ENCODE peak calls at places on chromosome 6, in five cellular contexts. A is neural crest cell, I is upper lobe of left lung, Y is dorsolateral prefrontal cortex, B is body of pancreas. M is an unnamed sample.

GRCh38 chr6:105993769-105994521 is 92.2 kb upstream of the PRDM1 start:
- DNase-seq in I (peak), A (no peak), Y (no peak), B (peak), M (no peak)

GRCh38 chr6:141105481-141105880 is 1027.2 kb upstream of the GJE1 start:
- DNase-seq in I (no peak), B (no peak), A (peak), Y (no peak), M (no peak)

GRCh38 chr6:155186052-155186658 is 77.7 kb upstream of the CLDN20 start:
- DNase-seq in B (no peak), A (no peak), Y (no peak), I (no peak), M (no peak)

GRCh38 chr6:24205020-24205492 is 79.0 kb downstream of the NRSN1 start:
- DNase-seq in A (peak), I (no peak), B (peak), Y (no peak), M (peak)

GRCh38 chr6:33668328-33668727 is 43.2 kb downstream of the UQCC2 start:
- DNase-seq in A (no peak), Y (no peak), I (peak), B (no peak), M (no peak)

GRCh38 chr6:130971504-130971903 is 91.5 kb downstream of the EPB41L2 start:
- DNase-seq in B (no peak), Y (no peak), I (no peak), A (no peak), M (no peak)

GRCh38 chr6:65545920-65546319 is 161.1 kb downstream of the EYS start:
- DNase-seq in I (no peak), Y (no peak), A (no peak), B (no peak), M (no peak)

GRCh38 chr6:131694832-131695426 is 6.3 kb downstream of the OR2A4 start:
- DNase-seq in A (peak), B (peak), Y (no peak), I (no peak), M (no peak)

GRCh38 chr6:140281236-140281635 is 906.8 kb upstream of the CITED2 start:
- DNase-seq in B (no peak), A (no peak), I (no peak), Y (no peak), M (no peak)

GRCh38 chr6:105645166-105645565 is 242.3 kb upstream of the PREP start:
- DNase-seq in B (no peak), Y (no peak), I (no peak), A (no peak), M (no peak)

GRCh38 chr6:88513920-88514319 is 347.8 kb upstream of the CNR1 start:
- DNase-seq in Y (no peak), B (no peak), I (no peak), A (no peak), M (no peak)
- TF ChIP-seq CTCF in Y (no peak), B (no peak), I (no peak), A (no peak), M (no peak)

DNA sequence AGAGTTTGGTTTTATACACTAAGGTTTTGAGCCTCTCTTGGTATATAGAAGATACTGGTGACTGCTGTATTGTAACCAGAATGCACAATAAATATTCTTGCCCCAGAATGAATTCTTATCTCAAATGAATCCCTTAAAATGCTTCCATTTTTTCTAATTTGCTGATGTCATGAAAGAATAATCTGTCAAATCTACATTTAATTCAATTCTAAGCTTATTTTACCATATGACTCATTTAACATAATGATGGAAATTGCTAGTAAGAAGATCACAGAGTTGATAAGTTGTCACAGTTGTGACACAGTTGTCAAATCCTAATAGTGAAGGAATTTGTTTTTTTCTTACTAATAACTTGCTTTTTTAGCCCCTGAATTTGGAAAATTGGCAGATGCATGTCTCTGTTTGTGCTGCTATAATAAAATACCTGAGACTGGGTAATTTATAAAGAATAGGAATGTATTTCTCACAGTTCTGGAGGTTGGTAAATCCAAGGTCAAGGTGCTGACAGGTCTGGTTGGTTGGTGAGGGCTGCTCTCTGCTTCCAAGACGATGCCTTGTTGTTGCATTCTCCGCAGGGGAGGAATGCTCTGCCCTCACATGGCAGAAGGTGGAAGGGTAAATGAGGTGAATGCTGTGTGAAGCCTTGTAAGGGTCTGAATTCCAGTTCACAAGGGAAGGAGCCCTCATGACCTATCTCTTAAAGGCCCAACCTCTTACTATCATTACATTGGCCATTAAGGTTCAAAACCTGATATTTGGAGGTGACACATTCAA is 4.7 kb downstream of the ECT2L start:
- DNase-seq in Y (no peak), I (no peak), B (no peak), A (no peak), M (no peak)
- TF ChIP-seq CTCF in Y (no peak), I (no peak), B (no peak), A (no peak), M (no peak)

DNA sequence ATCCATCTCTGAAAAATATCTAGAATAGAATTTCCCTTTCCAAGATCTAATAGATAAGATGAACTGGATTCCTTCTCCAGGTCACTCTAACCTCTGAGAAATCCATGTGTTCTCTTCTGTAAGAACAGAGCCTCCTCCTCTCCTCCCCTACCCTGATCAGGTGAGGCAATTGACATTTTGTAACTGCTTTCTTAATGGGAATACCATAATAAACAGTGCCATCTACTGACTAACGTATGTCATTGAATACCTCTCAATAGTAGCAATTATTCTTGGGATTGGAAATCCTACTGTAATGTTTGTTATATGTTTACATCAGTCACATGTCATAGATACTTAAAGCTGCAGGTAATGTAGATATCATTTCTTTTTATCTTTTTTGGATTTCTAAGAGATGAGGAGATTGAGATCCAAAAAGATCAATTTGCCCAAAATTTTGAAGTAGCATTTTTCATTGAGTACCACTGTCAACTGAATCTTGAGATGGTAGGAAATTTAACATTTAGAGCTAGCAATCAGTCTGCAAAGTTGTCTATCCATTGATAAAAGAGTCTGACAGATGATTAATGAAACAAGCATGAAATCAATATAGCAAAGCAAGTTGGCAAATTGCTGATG is 365.8 kb upstream of the HSF2 start:
- DNase-seq in I (no peak), Y (no peak), A (no peak), B (peak), M (no peak)
- TF ChIP-seq CTCF in I (peak), Y (peak), A (peak), B (peak), M (peak)

GRCh38 chr6:111777357-111777756 is 95.9 kb downstream of the FYN start:
- DNase-seq in Y (no peak), A (no peak), B (no peak), I (no peak), M (no peak)
- TF ChIP-seq CTCF in Y (no peak), A (no peak), B (no peak), I (no peak), M (peak)

DNA sequence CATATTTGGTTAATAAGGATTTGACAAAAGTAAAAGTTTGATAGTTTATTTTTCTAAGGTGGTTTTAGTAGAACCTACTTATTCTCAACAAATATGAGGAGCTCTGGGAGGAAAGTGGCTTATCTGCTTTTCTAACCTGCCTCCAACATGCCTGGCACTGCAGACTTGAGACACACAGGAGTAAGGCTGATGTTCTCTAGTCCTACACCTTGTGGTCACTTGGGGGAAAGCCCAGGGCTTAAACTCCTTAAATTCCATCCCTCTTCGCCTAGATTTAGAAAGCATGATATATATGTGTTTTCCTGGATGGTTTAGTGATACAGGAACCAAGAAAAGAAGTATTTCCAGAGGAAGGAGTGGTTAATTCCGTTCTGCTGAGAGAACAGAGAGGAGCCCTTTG is 39.9 kb upstream of the SAMD5 start:
- DNase-seq in B (no peak), I (no peak), Y (no peak), A (no peak), M (no peak)
- TF ChIP-seq CTCF in B (no peak), I (no peak), Y (no peak), A (no peak), M (no peak)

GRCh38 chr6:135990855-135991464 is 139.5 kb downstream of the PDE7B start:
- DNase-seq in I (no peak), Y (no peak), B (no peak), A (no peak), M (no peak)
- TF ChIP-seq CTCF in I (no peak), Y (no peak), B (no peak), A (no peak), M (no peak)

GRCh38 chr6:113539202-113539601 is 317.9 kb upstream of the MARCKS start:
- DNase-seq in I (no peak), B (no peak), Y (no peak), A (no peak), M (no peak)

GRCh38 chr6:113540491-113540890 is 316.7 kb upstream of the MARCKS start:
- DNase-seq in B (no peak), Y (no peak), I (no peak), A (no peak), M (no peak)
- TF ChIP-seq CTCF in B (no peak), Y (no peak), I (no peak), A (no peak), M (no peak)